ENCODE peak calls at places on chromosomes 11 and 22, in five cellular contexts. C is mammary epithelial cell, X is PC-3, Z is neural progenitor cell, T is right lobe of liver. R is an unnamed sample.

GRCh38 chr11:65920035-65920802 is 993 bp downstream of the DRAP1 start:
- DNase-seq in Z (no peak), T (peak; percentile 56), C (no peak), X (peak; percentile 39), R (no peak)

GRCh38 chr11:92854162-92854561 is 115.3 kb upstream of the MTNR1B start:
- DNase-seq in Z (no peak), T (no peak), X (no peak), C (no peak), R (no peak)

GRCh38 chr11:115699733-115700132 is 195.5 kb upstream of the CADM1 start:
- DNase-seq in T (no peak), X (no peak), C (no peak), Z (no peak), R (no peak)

GRCh38 chr11:19164230-19164855 is 37.4 kb downstream of the CSRP3 start:
- DNase-seq in T (no peak), Z (no peak), C (no peak), X (no peak), R (no peak)

GRCh38 chr22:30221121-30221992 is 25.2 kb downstream of the LIF start:
- DNase-seq in X (no peak), T (no peak), Z (no peak), C (no peak), R (no peak)

GRCh38 chr11:87423161-87423560 is 385.4 kb downstream of the TMEM135 start:
- DNase-seq in Z (no peak), T (no peak), C (no peak), X (no peak), R (no peak)

GRCh38 chr11:17593466-17594245 is 46.6 kb downstream of the OTOG start:
- DNase-seq in C (no peak), T (no peak), X (no peak), Z (no peak), R (no peak)

GRCh38 chr11:64254326-64254725 is 3.0 kb downstream of the PLCB3 start:
- DNase-seq in C (no peak), X (no peak), T (no peak), Z (no peak), R (no peak)

GRCh38 chr11:7471071-7471470 is 14.2 kb upstream of the OLFML1 start:
- DNase-seq in C (no peak), X (no peak), T (no peak), Z (no peak), R (no peak)

GRCh38 chr11:371051-371450 is 1.8 kb downstream of the B4GALNT4 start:
- DNase-seq in X (no peak), Z (no peak), T (no peak), C (no peak), R (no peak)

GRCh38 chr11:40271361-40271760 is 1188.1 kb downstream of the LRRC4C start:
- DNase-seq in T (no peak), Z (no peak), C (no peak), X (no peak), R (no peak)

GRCh38 chr22:47550524-47551437 is 788.3 kb downstream of the TBC1D22A start:
- DNase-seq in X (no peak), C (no peak), Z (no peak), T (no peak), R (no peak)

GRCh38 chr22:19149047-19149883 is 827 bp downstream of the GSC2 start:
- DNase-seq in Z (peak; percentile 67), X (no peak), T (no peak), C (peak; percentile 42), R (no peak)

GRCh38 chr11:37770145-37770544 is 1172.1 kb upstream of the RAG2 start:
- DNase-seq in Z (no peak), X (peak; percentile 50), T (no peak), C (peak; percentile 42), R (no peak)

GRCh38 chr11:19766206-19766605 is 53.6 kb downstream of the NAV2 start:
- DNase-seq in T (no peak), Z (peak; percentile 52), X (no peak), C (no peak), R (no peak)

GRCh38 chr11:117371453-117371852 is 43.8 kb downstream of the CEP164 start:
- DNase-seq in X (no peak), Z (no peak), C (no peak), T (no peak), R (no peak)

GRCh38 chr11:117369521-117369920 is 41.9 kb downstream of the CEP164 start:
- DNase-seq in C (no peak), Z (no peak), T (no peak), X (no peak), R (no peak)

GRCh38 chr11:117375960-117376359 is 48.3 kb downstream of the CEP164 start:
- DNase-seq in C (no peak), X (no peak), T (no peak), Z (no peak), R (no peak)

GRCh38 chr11:117376517-117376916 is 48.9 kb downstream of the CEP164 start:
- DNase-seq in C (no peak), Z (no peak), X (no peak), T (no peak), R (no peak)

DNA sequence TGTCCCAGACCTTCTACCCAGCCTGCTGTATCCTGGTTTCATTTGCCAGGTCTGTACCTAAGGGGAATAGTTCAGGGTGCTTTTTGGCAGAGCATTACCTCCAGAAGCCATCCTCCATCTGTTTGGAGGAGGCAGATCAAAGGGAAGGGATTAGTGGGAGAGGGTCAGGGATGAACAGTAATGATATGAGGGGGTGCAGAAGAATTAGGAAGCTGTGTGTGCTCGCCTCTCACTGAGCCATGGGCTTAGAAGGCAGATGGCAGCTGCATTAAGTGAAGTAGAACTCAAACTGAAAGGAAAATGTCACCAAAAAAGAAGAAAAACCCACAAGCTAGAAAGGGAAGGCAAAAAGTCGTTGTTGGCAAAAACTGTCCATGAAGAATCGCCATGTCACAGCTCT is 46.7 kb downstream of the CEP164 start:
- DNase-seq in C (no peak), Z (no peak), T (no peak), X (no peak), R (no peak)
- TF ChIP-seq CTCF in C (no peak), Z (no peak), T (no peak), X (no peak), R (no peak)

GRCh38 chr11:60992842-60993409 is 21.4 kb downstream of the CD6 start:
- DNase-seq in T (no peak), C (no peak), X (no peak), Z (no peak), R (no peak)
- H3K27me3 ChIP-seq in T (no peaks in the 10 kb centered on the region), C (no peaks in the 10 kb centered on the region), X (peaks cover 33% of the 10 kb centered on the region), Z (no peaks in the 10 kb centered on the region), R (peaks cover 15% of the 10 kb centered on the region)

DNA sequence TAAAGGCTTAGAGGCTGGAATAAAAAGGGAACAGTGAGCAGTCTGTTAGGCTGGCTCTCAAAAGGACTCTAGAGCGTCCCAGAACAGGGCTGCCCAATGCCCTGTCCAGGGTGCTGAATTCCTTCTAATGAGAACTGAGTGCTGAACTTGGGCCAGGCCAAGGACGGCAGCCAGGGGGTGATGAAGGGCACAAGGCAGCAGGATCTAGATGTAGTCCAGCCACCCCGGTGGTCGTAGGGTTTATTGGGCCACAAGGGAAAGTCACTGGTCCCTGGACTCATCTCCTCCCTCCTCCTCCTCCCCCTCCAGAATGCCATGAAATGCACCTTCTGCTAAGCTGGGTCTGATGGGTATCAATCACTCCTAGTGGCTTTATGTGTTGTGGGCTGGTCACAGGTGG is 19.2 kb downstream of the NPTXR start:
- DNase-seq in Z (peak; percentile 94), C (peak; percentile 57), T (no peak), X (peak; percentile 67), R (no peak)
- TF ChIP-seq CTCF in Z (peak; percentile 53), C (peak; percentile 49), T (peak; percentile 37), X (peak; percentile 32), R (no peak)

GRCh38 chr22:25554321-25555088 is 10.0 kb upstream of the GRK3 start:
- DNase-seq in C (no peak), T (no peak), X (no peak), Z (no peak), R (no peak)

GRCh38 chr22:25558341-25558740 is 6.1 kb upstream of the GRK3 start:
- DNase-seq in X (no peak), C (no peak), Z (peak; percentile 24), T (no peak), R (no peak)

GRCh38 chr22:25553131-25553530 is 11.3 kb upstream of the GRK3 start:
- DNase-seq in X (no peak), T (no peak), Z (no peak), C (no peak), R (no peak)

GRCh38 chr22:25555506-25556060 is 8.9 kb upstream of the GRK3 start:
- DNase-seq in Z (no peak), C (no peak), T (no peak), X (no peak), R (no peak)

DNA sequence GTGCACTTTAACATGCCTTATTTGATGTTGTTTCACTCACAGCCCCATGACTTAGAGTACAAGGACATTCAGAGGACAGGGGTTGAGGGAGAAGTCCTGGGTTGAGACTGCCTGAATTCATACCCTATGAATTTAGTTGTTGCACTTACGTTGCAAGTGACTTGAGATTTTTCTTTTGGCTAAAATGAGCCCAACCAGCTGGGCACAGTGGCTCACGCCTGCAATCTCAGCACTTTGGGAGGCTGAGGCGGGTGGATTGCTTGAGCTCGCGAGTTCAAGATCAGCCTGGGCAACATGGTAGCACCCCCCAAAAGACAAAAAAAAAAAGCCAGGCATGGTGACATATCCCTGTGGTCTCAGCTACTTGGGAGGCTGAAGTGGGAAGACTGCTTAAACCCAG is 7.3 kb upstream of the GRK3 start:
- DNase-seq in C (no peak), Z (no peak), X (no peak), T (no peak), R (no peak)
- H3K27me3 ChIP-seq in C (no peaks in the 10 kb centered on the region), Z (no peaks in the 10 kb centered on the region), X (peaks cover 11% of the 10 kb centered on the region), T (no peaks in the 10 kb centered on the region), R (no peaks in the 10 kb centered on the region)

GRCh38 chr11:46535688-46536087 is 58.1 kb downstream of the AMBRA1 start:
- DNase-seq in C (no peak), Z (no peak), T (no peak), X (no peak), R (no peak)

GRCh38 chr11:46534713-46535112 is 59.1 kb downstream of the AMBRA1 start:
- DNase-seq in X (no peak), T (no peak), C (no peak), Z (no peak), R (no peak)

GRCh38 chr11:46533396-46534110 is 60.3 kb downstream of the AMBRA1 start:
- DNase-seq in C (no peak), X (no peak), Z (no peak), T (no peak), R (no peak)

GRCh38 chr11:46537851-46538295 is 56.0 kb downstream of the AMBRA1 start:
- DNase-seq in Z (peak; percentile 90), X (peak; percentile 80), T (peak; percentile 42), C (peak; percentile 76), R (peak; percentile 71)

DNA sequence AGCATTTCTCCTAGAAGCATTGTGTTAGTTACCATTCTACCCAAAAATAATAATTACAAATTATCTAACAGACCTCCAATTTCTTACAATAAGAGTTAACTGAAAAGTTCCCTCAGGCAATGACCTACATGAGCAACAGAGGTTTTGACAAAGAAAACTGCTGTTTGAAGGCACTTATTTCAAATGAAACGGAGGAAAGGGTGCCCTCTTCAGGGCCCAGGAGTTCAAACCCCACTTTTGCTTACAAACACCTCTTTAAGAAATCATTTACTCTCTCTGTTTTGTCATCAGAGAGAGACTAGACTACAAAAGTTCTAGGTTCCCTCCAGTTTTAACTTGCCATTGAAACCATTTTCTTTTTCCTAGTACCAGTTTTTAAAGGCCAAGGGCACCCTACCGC is 56.7 kb downstream of the AMBRA1 start:
- DNase-seq in T (no peak), Z (peak; percentile 55), C (no peak), X (peak; percentile 18), R (no peak)
- TF ChIP-seq CTCF in T (no peak), Z (peak; percentile 53), C (no peak), X (peak; percentile 10), R (no peak)

R was measured in psoas muscle.